ENCODE peak calls at places on chromosomes 11 and 22, in four cellular contexts. J is NCI-H1092 treated with DMSO at 0.1 percent for 48 hours; R is anterior cingulate cortex; Q is activated T-cell treated with anti-CD3 and anti-CD28 coated beads, Interleukin-2, amount 50 U/mL, for 72 hours. E is an unnamed sample.

GRCh38 chr11:1825785-1826451 is 8.9 kb upstream of the SYT8 start:
- DNase-seq in J (no peak), R (no peak), Q (no peak), E (no peak)

GRCh38 chr11:65204646-65205601 is 23.2 kb downstream of the CAPN1 start:
- DNase-seq in J (peak), R (peak), Q (peak), E (no peak)

GRCh38 chr11:46435679-46436078 is 44.1 kb upstream of the CHRM4 start:
- DNase-seq in J (peak), R (no peak), Q (no peak), E (no peak)

GRCh38 chr22:23875801-23876200 is 18.1 kb downstream of the SLC2A11 start:
- DNase-seq in J (no peak), R (no peak), Q (no peak), E (no peak)

GRCh38 chr11:88480217-88480616 is 142.7 kb upstream of the CTSC start:
- DNase-seq in J (no peak), R (no peak), Q (no peak), E (no peak)

GRCh38 chr22:43230983-43231723 is 44.2 kb upstream of the TTLL12 start:
- DNase-seq in J (peak), R (peak), Q (peak), E (peak)

GRCh38 chr22:41532908-41533825 is 11.1 kb downstream of the POLR3H start:
- DNase-seq in J (peak), R (peak), Q (peak), E (no peak)

GRCh38 chr22:49372111-49372529 is 455.6 kb downstream of the BRD1 start:
- DNase-seq in J (no peak), R (no peak), Q (no peak), E (no peak)

GRCh38 chr11:134760307-134760706 is 348.3 kb upstream of the B3GAT1 start:
- DNase-seq in J (no peak), R (no peak), Q (no peak), E (no peak)

GRCh38 chr11:87878373-87878779 is 296.9 kb downstream of the RAB38 start:
- DNase-seq in J (peak), R (no peak), Q (no peak), E (no peak)

GRCh38 chr11:73538381-73538872 is 59.5 kb downstream of the FAM168A start:
- DNase-seq in J (no peak), R (no peak), Q (peak), E (no peak)

GRCh38 chr22:44438481-44439131 is 59.4 kb downstream of the RTL6 start:
- DNase-seq in J (no peak), R (no peak), Q (no peak), E (no peak)

GRCh38 chr22:20165421-20165820 is 14.6 kb upstream of the CCDC188 start:
- DNase-seq in J (no peak), R (no peak), Q (no peak), E (no peak)